ENCODE peak calls at places on chromosome 5, in six cellular contexts. P, I, O, F, V and S are unnamed samples.
A peak's percentile ranks its signal among the peaks of the same experiment; 100 is the strongest.

GRCh38 chr5:159504857-159505304 is 174.6 kb upstream of the IL12B start:
- DNase-seq in P (no peak), I (no peak), O (no peak), F (no peak), V (no peak), S (no peak)

GRCh38 chr5:38466444-38467189 is 89.8 kb downstream of the LIFR start:
- DNase-seq in P (no peak), I (no peak), O (no peak), F (no peak), V (no peak), S (no peak)

GRCh38 chr5:16842916-16843315 is 93.2 kb downstream of the MYO10 start:
- DNase-seq in P (no peak), I (no peak), O (no peak), F (no peak), V (no peak), S (no peak)

GRCh38 chr5:120207139-120207538 is 257.0 kb upstream of the PRR16 start:
- DNase-seq in P (no peak), I (no peak), O (no peak), F (no peak), V (no peak), S (no peak)

GRCh38 chr5:158897444-158898160 is 202.1 kb downstream of the EBF1 start:
- DNase-seq in P (no peak), I (no peak), O (no peak), F (no peak), V (no peak), S (no peak)

GRCh38 chr5:51389582-51390463 is 6.6 kb downstream of the ISL1 start:
- DNase-seq in P (peak; percentile 61), I (no peak), O (no peak), F (no peak), V (no peak), S (no peak)

GRCh38 chr5:134436523-134437339 is 25.1 kb upstream of the CDKN2AIPNL start:
- DNase-seq in P (no peak), I (peak; percentile 46), O (peak; percentile 64), F (peak; percentile 47), V (peak; percentile 14), S (peak; percentile 36)

GRCh38 chr5:10354048-10354872 is 765 bp downstream of the MARCHF6 start:
- DNase-seq in P (no peak), I (no peak), O (peak; percentile 53), F (no peak), V (peak; percentile 89), S (no peak)

GRCh38 chr5:21152611-21153010 is 1164.6 kb upstream of the CDH18 start:
- DNase-seq in P (no peak), I (no peak), O (no peak), F (no peak), V (no peak), S (no peak)

GRCh38 chr5:161546463-161547301 is at the start of gene GABRB2:
- DNase-seq in P (peak; percentile 65), I (peak; percentile 24), O (peak; percentile 16), F (no peak), V (peak; percentile 16), S (peak; percentile 26)

GRCh38 chr5:52139888-52140580 is 647.7 kb upstream of the ITGA1 start:
- DNase-seq in P (no peak), I (no peak), O (no peak), F (no peak), V (no peak), S (no peak)

GRCh38 chr5:174837919-174838902 is 113.8 kb downstream of the MSX2 start:
- DNase-seq in P (peak; percentile 17), I (no peak), O (no peak), F (no peak), V (no peak), S (no peak)

GRCh38 chr5:6729400-6730310 is 16.4 kb downstream of the TENT4A start:
- DNase-seq in P (no peak), I (no peak), O (no peak), F (no peak), V (no peak), S (no peak)

GRCh38 chr5:61332891-61333350 is 863 bp downstream of the ZSWIM6 start:
- DNase-seq in P (peak; percentile 76), I (no peak), O (no peak), F (peak; percentile 37), V (peak; percentile 36), S (peak; percentile 37)

GRCh38 chr5:34834794-34835089 is 4.2 kb upstream of the TTC23L start:
- DNase-seq in P (no peak), I (no peak), O (no peak), F (no peak), V (no peak), S (no peak)

GRCh38 chr5:31554552-31554951 is 22.5 kb downstream of the C5orf22 start:
- DNase-seq in P (no peak), I (no peak), O (no peak), F (no peak), V (no peak), S (no peak)

GRCh38 chr5:1660511-1660910 is 136.8 kb upstream of the LPCAT1 start:
- DNase-seq in P (peak; percentile 7), I (no peak), O (no peak), F (peak; percentile 6), V (no peak), S (no peak)
- TF ChIP-seq TAF1 in P (no peak), I (no peak), O (no peak), F (no peak), V (no peak), S (no peak)

DNA sequence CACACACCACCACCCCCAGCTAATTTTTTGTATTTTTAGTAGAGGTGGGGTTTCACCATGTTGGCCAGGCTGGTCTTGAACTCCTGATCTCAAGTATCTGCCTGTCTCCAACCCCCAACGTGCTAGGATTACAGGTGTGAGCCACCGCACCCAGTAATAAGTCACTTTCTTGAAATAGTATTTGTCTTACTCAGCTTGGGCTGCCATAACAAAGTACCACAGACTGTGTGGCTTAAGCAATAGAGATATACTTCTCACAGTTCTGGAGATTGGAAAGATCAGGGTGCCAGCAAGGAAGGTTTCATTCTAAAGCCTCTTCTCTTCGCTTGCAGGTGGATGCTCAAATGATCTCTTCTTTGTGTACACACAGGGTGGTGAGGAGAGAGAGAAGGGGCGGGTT is 99.8 kb downstream of the ARRDC3 start:
- DNase-seq in P (no peak), I (no peak), O (no peak), F (no peak), V (no peak), S (no peak)
- TF ChIP-seq TAF1 in P (no peak), I (no peak), O (no peak), F (no peak), V (no peak), S (no peak)

GRCh38 chr5:68245325-68245724 is 29.8 kb downstream of the PIK3R1 start:
- DNase-seq in P (no peak), I (no peak), O (no peak), F (no peak), V (no peak), S (no peak)
- TF ChIP-seq TAF1 in P (no peak), I (no peak), O (no peak), F (no peak), V (no peak), S (no peak)

DNA sequence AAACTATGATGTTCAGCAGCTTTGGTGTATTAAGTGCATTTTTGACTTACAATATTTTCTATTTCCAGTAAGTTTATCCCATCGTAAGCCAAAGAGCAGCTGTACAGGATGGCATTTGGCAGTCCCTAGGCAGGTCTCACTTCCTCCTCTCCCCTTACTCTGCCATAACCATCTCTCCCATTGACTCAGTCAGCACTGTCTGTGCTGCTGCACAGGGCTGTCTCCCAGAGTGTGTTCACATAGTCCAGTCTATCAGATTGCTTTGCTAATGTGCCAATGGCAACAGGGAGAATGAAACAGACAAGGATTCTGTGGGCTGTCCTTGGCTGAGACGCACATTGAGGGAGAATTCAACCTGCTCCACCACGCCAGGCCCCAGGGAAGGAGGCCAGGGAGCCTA is 47.0 kb upstream of the CAST start:
- DNase-seq in P (no peak), I (no peak), O (no peak), F (no peak), V (no peak), S (no peak)
- TF ChIP-seq TAF1 in P (no peak), I (no peak), O (no peak), F (no peak), V (no peak), S (no peak)

DNA sequence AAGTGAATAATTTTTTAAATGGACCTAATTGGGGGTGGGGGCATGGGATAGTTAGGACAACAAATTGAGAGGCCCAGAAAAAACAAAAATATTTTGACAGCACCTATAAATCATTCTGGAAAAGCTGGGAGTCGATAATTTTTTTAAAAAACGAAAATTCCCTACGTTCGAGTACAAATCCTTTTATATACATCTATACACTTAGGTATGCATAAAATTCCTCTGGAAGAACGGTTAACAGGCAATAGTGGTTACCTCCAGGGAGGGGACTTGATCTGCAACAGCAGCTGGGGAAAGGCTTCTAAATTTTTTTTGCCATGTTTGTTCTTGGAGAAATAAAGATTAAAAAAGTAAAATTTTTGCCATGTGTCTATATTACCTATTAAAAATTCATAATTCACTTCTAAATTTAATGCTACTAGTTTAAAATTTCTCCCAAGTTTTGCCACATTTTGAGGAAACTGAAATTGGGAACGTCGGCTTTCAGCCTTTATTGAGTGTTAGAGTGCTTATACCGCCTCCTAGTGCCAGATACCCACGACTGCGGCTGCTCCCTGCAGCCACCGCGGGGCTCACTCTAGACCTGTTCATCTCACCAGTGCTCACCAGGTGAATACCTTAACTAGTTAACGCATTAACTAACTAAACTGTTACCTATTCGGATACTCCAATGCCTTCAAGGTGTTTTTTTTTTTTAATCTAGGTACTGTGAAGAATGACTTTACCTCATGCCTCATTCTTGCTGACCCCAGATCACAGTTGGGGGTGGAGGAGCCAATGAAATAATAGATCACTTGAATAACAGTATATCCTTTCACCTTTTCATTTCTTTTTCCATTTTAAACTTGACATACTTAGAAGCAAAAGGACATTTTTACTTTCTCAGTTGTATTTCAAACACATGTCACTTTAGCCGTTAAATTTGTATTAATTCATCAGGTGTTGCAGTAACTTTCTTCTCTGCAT is 1.8 kb upstream of the BHMT start:
- DNase-seq in P (no peak), I (no peak), O (peak; percentile 28), F (no peak), V (peak; percentile 50), S (no peak)
- TF ChIP-seq TAF1 in P (no peak), I (no peak), O (no peak), F (no peak), V (no peak), S (no peak)

GRCh38 chr5:173760461-173761181 is 127.5 kb upstream of the CPEB4 start:
- DNase-seq in P (no peak), I (no peak), O (no peak), F (no peak), V (no peak), S (no peak)
- TF ChIP-seq TAF1 in P (no peak), I (no peak), O (no peak), F (no peak), V (no peak), S (no peak)

GRCh38 chr5:68898961-68899471 is 194.8 kb upstream of the SLC30A5 start:
- DNase-seq in P (no peak), I (no peak), O (no peak), F (no peak), V (no peak), S (no peak)
- TF ChIP-seq TAF1 in P (no peak), I (no peak), O (no peak), F (no peak), V (no peak), S (no peak)